ENCODE peak calls at places on chromosomes 3 and 15, in five cellular contexts. Q, A, V, W and D are unnamed samples.
A peak's percentile ranks its signal among the peaks of the same experiment; 100 is the strongest.

GRCh38 chr3:56940989-56941388 is 119.5 kb upstream of the SPATA12 start:
- DNase-seq in Q (no peak), A (no peak), V (no peak), W (no peak), D (no peak)

GRCh38 chr3:108124337-108125150 is 33.7 kb upstream of the CD47 start:
- DNase-seq in Q (no peak), A (peak; percentile 76), V (no peak), W (peak; percentile 71), D (peak; percentile 68)

GRCh38 chr3:23834082-23834870 is 28.5 kb downstream of the UBE2E1 start:
- DNase-seq in Q (no peak), A (no peak), V (no peak), W (no peak), D (peak; percentile 13)

GRCh38 chr3:145882416-145882815 is 278.6 kb downstream of the PLOD2 start:
- DNase-seq in Q (no peak), A (no peak), V (no peak), W (no peak), D (no peak)

GRCh38 chr15:85649372-85649771 is 145.4 kb downstream of the KLHL25 start:
- DNase-seq in Q (no peak), A (no peak), V (no peak), W (peak; percentile 40), D (no peak)

GRCh38 chr3:83928391-83928790 is 1030.4 kb upstream of the CADM2 start:
- DNase-seq in Q (no peak), A (no peak), V (no peak), W (no peak), D (no peak)

GRCh38 chr15:55118341-55118740 is 78.4 kb downstream of the RSL24D1 start:
- DNase-seq in Q (no peak), A (no peak), V (no peak), W (no peak), D (no peak)

GRCh38 chr15:78174398-78174797 is 25.2 kb downstream of the IDH3A start:
- DNase-seq in Q (no peak), A (no peak), V (no peak), W (peak; percentile 33), D (no peak)

GRCh38 chr3:159174715-159175390 is 373.0 kb downstream of the MFSD1 start:
- DNase-seq in Q (no peak), A (no peak), V (peak; percentile 2), W (no peak), D (no peak)

GRCh38 chr15:36432162-36432561 is 147.3 kb upstream of the CDIN1 start:
- DNase-seq in Q (no peak), A (no peak), V (no peak), W (no peak), D (no peak)

GRCh38 chr15:58472821-58473581 is 41.2 kb downstream of the LIPC start:
- DNase-seq in Q (no peak), A (peak; percentile 57), V (no peak), W (peak; percentile 64), D (peak; percentile 50)

GRCh38 chr3:8266679-8267267 is 234.8 kb upstream of the LMCD1 start:
- DNase-seq in Q (no peak), A (no peak), V (no peak), W (no peak), D (no peak)

GRCh38 chr15:32849769-32850668 is 132.2 kb downstream of the GREM1 start:
- DNase-seq in Q (no peak), A (no peak), V (no peak), W (no peak), D (no peak)

GRCh38 chr3:58350627-58351013 is 17.9 kb downstream of the PXK start:
- DNase-seq in Q (no peak), A (no peak), V (no peak), W (no peak), D (no peak)

GRCh38 chr3:160842021-160843005 is 86.3 kb downstream of the PPM1L start:
- DNase-seq in Q (no peak), A (no peak), V (no peak), W (no peak), D (no peak)

GRCh38 chr3:187748050-187748481 is 2.8 kb upstream of the BCL6 start:
- DNase-seq in Q (peak; percentile 90), A (peak; percentile 90), V (peak; percentile 38), W (peak; percentile 93), D (peak; percentile 90)

GRCh38 chr3:33032937-33033336 is 64.0 kb downstream of the GLB1 start:
- DNase-seq in Q (no peak), A (no peak), V (no peak), W (no peak), D (no peak)

GRCh38 chr3:79211588-79212359 is 556.0 kb downstream of the ROBO1 start:
- DNase-seq in Q (no peak), A (no peak), V (no peak), W (no peak), D (no peak)

GRCh38 chr15:78129098-78130011 is 1.9 kb downstream of the CIB2 start:
- DNase-seq in Q (peak; percentile 34), A (no peak), V (no peak), W (no peak), D (no peak)

GRCh38 chr3:95154775-95155174 is 1091.9 kb downstream of the NSUN3 start:
- DNase-seq in Q (no peak), A (no peak), V (no peak), W (no peak), D (no peak)

GRCh38 chr3:27720899-27721716 is 1.0 kb downstream of the EOMES start:
- DNase-seq in Q (no peak), A (no peak), V (no peak), W (peak; percentile 27), D (no peak)

GRCh38 chr15:62715946-62716345 is 326.6 kb upstream of the TPM1 start:
- DNase-seq in Q (no peak), A (no peak), V (no peak), W (no peak), D (no peak)

GRCh38 chr3:177351757-177352158 is 154.5 kb upstream of the TBL1XR1 start:
- DNase-seq in Q (no peak), A (peak; percentile 35), V (no peak), W (no peak), D (no peak)

GRCh38 chr3:138114988-138115971 is at the start of gene DZIP1L:
- DNase-seq in Q (peak; percentile 76), A (no peak), V (peak; percentile 35), W (peak; percentile 28), D (no peak)

GRCh38 chr3:195033531-195034091 is 237.3 kb downstream of the XXYLT1 start:
- DNase-seq in Q (peak; percentile 64), A (no peak), V (no peak), W (no peak), D (no peak)

GRCh38 chr15:40984963-40985362 is 31.7 kb downstream of the CHAC1 start:
- DNase-seq in Q (no peak), A (no peak), V (no peak), W (no peak), D (no peak)

GRCh38 chr3:188468196-188468595 is 314.2 kb downstream of the LPP start:
- DNase-seq in Q (no peak), A (no peak), V (no peak), W (no peak), D (no peak)

GRCh38 chr15:89690276-89691218 is at the start of the genes PEX11A and WDR93:
- DNase-seq in Q (peak; percentile 94), A (peak; percentile 70), V (peak; percentile 62), W (peak; percentile 82), D (peak; percentile 78)